ENCODE peak calls at places on chromosomes 2 and 18, in nine cellular contexts. One of them, this sample, is unnamed.

GRCh38 chr2:74552914-74553811 is 579 bp downstream of the LOXL3 start:
- DNase-seq in 8988T: no peak
- DNase-seq in Caco-2: no peak
- DNase-seq in central memory CD4-positive, alpha-beta T cell: no peak
- DNase-seq in ELR: no peak
- DNase-seq in neural crest cell: peak
- DNase-seq in stimulated activated CD4-positive, alpha-beta T cell treated with anti-CD3 and anti-CD28 coated beads, Interleukin-2, amount 100 ng/mL, for 24 hours: no peak
- DNase-seq in activated T-cell treated with anti-CD3 and anti-CD28 coated beads for 4 hours: no peak
- DNase-seq in CD4-positive, alpha-beta T cell: no peak
- DNase-seq in this sample: no peak

GRCh38 chr18:51110073-51110797 is 80.2 kb downstream of the SMAD4 start:
- DNase-seq in CD4-positive, alpha-beta T cell: peak
- DNase-seq in central memory CD4-positive, alpha-beta T cell: peak
- DNase-seq in 8988T: peak
- DNase-seq in ELR: peak
- DNase-seq in neural crest cell: peak
- DNase-seq in stimulated activated CD4-positive, alpha-beta T cell treated with anti-CD3 and anti-CD28 coated beads, Interleukin-2, amount 100 ng/mL, for 24 hours: peak
- DNase-seq in activated T-cell treated with anti-CD3 and anti-CD28 coated beads for 4 hours: peak
- DNase-seq in Caco-2: peak
- DNase-seq in this sample: peak

GRCh38 chr18:23033079-23033478 is 100.0 kb downstream of the RBBP8 start:
- DNase-seq in ELR: no peak
- DNase-seq in CD4-positive, alpha-beta T cell: no peak
- DNase-seq in Caco-2: no peak
- DNase-seq in central memory CD4-positive, alpha-beta T cell: no peak
- DNase-seq in 8988T: no peak
- DNase-seq in activated T-cell treated with anti-CD3 and anti-CD28 coated beads for 4 hours: no peak
- DNase-seq in stimulated activated CD4-positive, alpha-beta T cell treated with anti-CD3 and anti-CD28 coated beads, Interleukin-2, amount 100 ng/mL, for 24 hours: no peak
- DNase-seq in neural crest cell: no peak
- DNase-seq in this sample: no peak

GRCh38 chr18:46641917-46642316 is 15.1 kb downstream of the LOXHD1 start:
- DNase-seq in ELR: no peak
- DNase-seq in 8988T: no peak
- DNase-seq in Caco-2: no peak
- DNase-seq in CD4-positive, alpha-beta T cell: no peak
- DNase-seq in neural crest cell: no peak
- DNase-seq in activated T-cell treated with anti-CD3 and anti-CD28 coated beads for 4 hours: no peak
- DNase-seq in central memory CD4-positive, alpha-beta T cell: no peak
- DNase-seq in stimulated activated CD4-positive, alpha-beta T cell treated with anti-CD3 and anti-CD28 coated beads, Interleukin-2, amount 100 ng/mL, for 24 hours: no peak
- DNase-seq in this sample: no peak

GRCh38 chr2:157301323-157301722 is 24.3 kb downstream of the ERMN start:
- DNase-seq in ELR: no peak
- DNase-seq in activated T-cell treated with anti-CD3 and anti-CD28 coated beads for 4 hours: no peak
- DNase-seq in Caco-2: no peak
- DNase-seq in central memory CD4-positive, alpha-beta T cell: no peak
- DNase-seq in CD4-positive, alpha-beta T cell: no peak
- DNase-seq in neural crest cell: no peak
- DNase-seq in 8988T: no peak
- DNase-seq in stimulated activated CD4-positive, alpha-beta T cell treated with anti-CD3 and anti-CD28 coated beads, Interleukin-2, amount 100 ng/mL, for 24 hours: no peak
- DNase-seq in this sample: no peak

GRCh38 chr18:9233771-9234440 is 97.3 kb downstream of the ANKRD12 start:
- DNase-seq in central memory CD4-positive, alpha-beta T cell: no peak
- DNase-seq in CD4-positive, alpha-beta T cell: no peak
- DNase-seq in neural crest cell: no peak
- DNase-seq in ELR: no peak
- DNase-seq in 8988T: peak
- DNase-seq in stimulated activated CD4-positive, alpha-beta T cell treated with anti-CD3 and anti-CD28 coated beads, Interleukin-2, amount 100 ng/mL, for 24 hours: no peak
- DNase-seq in activated T-cell treated with anti-CD3 and anti-CD28 coated beads for 4 hours: no peak
- DNase-seq in Caco-2: no peak
- DNase-seq in this sample: no peak

GRCh38 chr18:62420513-62421209 is 95.6 kb downstream of the TNFRSF11A start:
- DNase-seq in 8988T: no peak
- DNase-seq in CD4-positive, alpha-beta T cell: peak
- DNase-seq in stimulated activated CD4-positive, alpha-beta T cell treated with anti-CD3 and anti-CD28 coated beads, Interleukin-2, amount 100 ng/mL, for 24 hours: peak
- DNase-seq in neural crest cell: no peak
- DNase-seq in Caco-2: no peak
- DNase-seq in activated T-cell treated with anti-CD3 and anti-CD28 coated beads for 4 hours: peak
- DNase-seq in central memory CD4-positive, alpha-beta T cell: peak
- DNase-seq in ELR: peak
- DNase-seq in this sample: peak

GRCh38 chr2:238570926-238571325 is 144.2 kb downstream of the ASB1 start:
- DNase-seq in stimulated activated CD4-positive, alpha-beta T cell treated with anti-CD3 and anti-CD28 coated beads, Interleukin-2, amount 100 ng/mL, for 24 hours: no peak
- DNase-seq in central memory CD4-positive, alpha-beta T cell: no peak
- DNase-seq in activated T-cell treated with anti-CD3 and anti-CD28 coated beads for 4 hours: no peak
- DNase-seq in Caco-2: no peak
- DNase-seq in neural crest cell: no peak
- DNase-seq in 8988T: no peak
- DNase-seq in CD4-positive, alpha-beta T cell: no peak
- DNase-seq in ELR: no peak
- DNase-seq in this sample: no peak

GRCh38 chr2:24899361-24899760 is 20.7 kb downstream of the ADCY3 start:
- DNase-seq in central memory CD4-positive, alpha-beta T cell: no peak
- DNase-seq in neural crest cell: no peak
- DNase-seq in 8988T: no peak
- DNase-seq in ELR: no peak
- DNase-seq in CD4-positive, alpha-beta T cell: no peak
- DNase-seq in activated T-cell treated with anti-CD3 and anti-CD28 coated beads for 4 hours: no peak
- DNase-seq in stimulated activated CD4-positive, alpha-beta T cell treated with anti-CD3 and anti-CD28 coated beads, Interleukin-2, amount 100 ng/mL, for 24 hours: no peak
- DNase-seq in Caco-2: no peak
- DNase-seq in this sample: no peak

GRCh38 chr2:43184339-43184895 is 42.0 kb downstream of the ZFP36L2 start:
- DNase-seq in CD4-positive, alpha-beta T cell: no peak
- DNase-seq in ELR: peak
- DNase-seq in neural crest cell: no peak
- DNase-seq in 8988T: no peak
- DNase-seq in central memory CD4-positive, alpha-beta T cell: peak
- DNase-seq in activated T-cell treated with anti-CD3 and anti-CD28 coated beads for 4 hours: no peak
- DNase-seq in Caco-2: no peak
- DNase-seq in stimulated activated CD4-positive, alpha-beta T cell treated with anti-CD3 and anti-CD28 coated beads, Interleukin-2, amount 100 ng/mL, for 24 hours: peak
- DNase-seq in this sample: no peak

GRCh38 chr2:9770308-9771100 is 72.8 kb upstream of the TAF1B start:
- DNase-seq in neural crest cell: peak
- DNase-seq in Caco-2: peak
- DNase-seq in stimulated activated CD4-positive, alpha-beta T cell treated with anti-CD3 and anti-CD28 coated beads, Interleukin-2, amount 100 ng/mL, for 24 hours: peak
- DNase-seq in 8988T: peak
- DNase-seq in activated T-cell treated with anti-CD3 and anti-CD28 coated beads for 4 hours: peak
- DNase-seq in central memory CD4-positive, alpha-beta T cell: peak
- DNase-seq in ELR: peak
- DNase-seq in CD4-positive, alpha-beta T cell: peak
- DNase-seq in this sample: peak

GRCh38 chr2:221833972-221834371 is 261.9 kb upstream of the EPHA4 start:
- DNase-seq in CD4-positive, alpha-beta T cell: no peak
- DNase-seq in ELR: no peak
- DNase-seq in activated T-cell treated with anti-CD3 and anti-CD28 coated beads for 4 hours: no peak
- DNase-seq in stimulated activated CD4-positive, alpha-beta T cell treated with anti-CD3 and anti-CD28 coated beads, Interleukin-2, amount 100 ng/mL, for 24 hours: no peak
- DNase-seq in neural crest cell: no peak
- DNase-seq in 8988T: no peak
- DNase-seq in Caco-2: peak
- DNase-seq in central memory CD4-positive, alpha-beta T cell: no peak
- DNase-seq in this sample: peak

GRCh38 chr18:43009666-43010065 is 105.8 kb downstream of the RIT2 start:
- DNase-seq in ELR: no peak
- DNase-seq in Caco-2: no peak
- DNase-seq in CD4-positive, alpha-beta T cell: no peak
- DNase-seq in central memory CD4-positive, alpha-beta T cell: no peak
- DNase-seq in activated T-cell treated with anti-CD3 and anti-CD28 coated beads for 4 hours: no peak
- DNase-seq in 8988T: no peak
- DNase-seq in stimulated activated CD4-positive, alpha-beta T cell treated with anti-CD3 and anti-CD28 coated beads, Interleukin-2, amount 100 ng/mL, for 24 hours: no peak
- DNase-seq in neural crest cell: no peak
- DNase-seq in this sample: no peak

GRCh38 chr18:52747869-52748268 is 407.9 kb downstream of the DCC start:
- DNase-seq in ELR: no peak
- DNase-seq in stimulated activated CD4-positive, alpha-beta T cell treated with anti-CD3 and anti-CD28 coated beads, Interleukin-2, amount 100 ng/mL, for 24 hours: no peak
- DNase-seq in activated T-cell treated with anti-CD3 and anti-CD28 coated beads for 4 hours: no peak
- DNase-seq in 8988T: no peak
- DNase-seq in neural crest cell: no peak
- DNase-seq in Caco-2: no peak
- DNase-seq in central memory CD4-positive, alpha-beta T cell: no peak
- DNase-seq in CD4-positive, alpha-beta T cell: no peak
- DNase-seq in this sample: no peak

GRCh38 chr2:160505236-160505635 is 11.6 kb upstream of the RBMS1 start:
- DNase-seq in central memory CD4-positive, alpha-beta T cell: no peak
- DNase-seq in ELR: no peak
- DNase-seq in activated T-cell treated with anti-CD3 and anti-CD28 coated beads for 4 hours: no peak
- DNase-seq in CD4-positive, alpha-beta T cell: no peak
- DNase-seq in 8988T: no peak
- DNase-seq in stimulated activated CD4-positive, alpha-beta T cell treated with anti-CD3 and anti-CD28 coated beads, Interleukin-2, amount 100 ng/mL, for 24 hours: no peak
- DNase-seq in neural crest cell: no peak
- DNase-seq in Caco-2: no peak
- DNase-seq in this sample: no peak

GRCh38 chr18:11972371-11973174 is 8.7 kb upstream of the IMPA2 start:
- DNase-seq in activated T-cell treated with anti-CD3 and anti-CD28 coated beads for 4 hours: no peak
- DNase-seq in stimulated activated CD4-positive, alpha-beta T cell treated with anti-CD3 and anti-CD28 coated beads, Interleukin-2, amount 100 ng/mL, for 24 hours: no peak
- DNase-seq in Caco-2: no peak
- DNase-seq in central memory CD4-positive, alpha-beta T cell: no peak
- DNase-seq in 8988T: no peak
- DNase-seq in ELR: no peak
- DNase-seq in neural crest cell: no peak
- DNase-seq in CD4-positive, alpha-beta T cell: no peak
- DNase-seq in this sample: no peak

GRCh38 chr2:12330916-12331315 is 385.8 kb upstream of the TRIB2 start:
- DNase-seq in central memory CD4-positive, alpha-beta T cell: no peak
- DNase-seq in activated T-cell treated with anti-CD3 and anti-CD28 coated beads for 4 hours: no peak
- DNase-seq in CD4-positive, alpha-beta T cell: no peak
- DNase-seq in Caco-2: no peak
- DNase-seq in neural crest cell: no peak
- DNase-seq in 8988T: no peak
- DNase-seq in stimulated activated CD4-positive, alpha-beta T cell treated with anti-CD3 and anti-CD28 coated beads, Interleukin-2, amount 100 ng/mL, for 24 hours: no peak
- DNase-seq in ELR: peak
- DNase-seq in this sample: no peak

GRCh38 chr2:60839126-60839813 is 42.1 kb upstream of the REL start:
- DNase-seq in central memory CD4-positive, alpha-beta T cell: no peak
- DNase-seq in ELR: no peak
- DNase-seq in 8988T: no peak
- DNase-seq in Caco-2: no peak
- DNase-seq in stimulated activated CD4-positive, alpha-beta T cell treated with anti-CD3 and anti-CD28 coated beads, Interleukin-2, amount 100 ng/mL, for 24 hours: no peak
- DNase-seq in CD4-positive, alpha-beta T cell: no peak
- DNase-seq in neural crest cell: no peak
- DNase-seq in activated T-cell treated with anti-CD3 and anti-CD28 coated beads for 4 hours: no peak
- DNase-seq in this sample: no peak

GRCh38 chr2:27849558-27849957 is 40.6 kb downstream of the RBKS start:
- DNase-seq in 8988T: no peak
- DNase-seq in activated T-cell treated with anti-CD3 and anti-CD28 coated beads for 4 hours: no peak
- DNase-seq in neural crest cell: no peak
- DNase-seq in Caco-2: no peak
- DNase-seq in CD4-positive, alpha-beta T cell: no peak
- DNase-seq in stimulated activated CD4-positive, alpha-beta T cell treated with anti-CD3 and anti-CD28 coated beads, Interleukin-2, amount 100 ng/mL, for 24 hours: no peak
- DNase-seq in central memory CD4-positive, alpha-beta T cell: no peak
- DNase-seq in ELR: no peak
- DNase-seq in this sample: no peak

GRCh38 chr2:189576361-189576760 is 4.2 kb downstream of the SLC40A1 start:
- DNase-seq in neural crest cell: no peak
- DNase-seq in stimulated activated CD4-positive, alpha-beta T cell treated with anti-CD3 and anti-CD28 coated beads, Interleukin-2, amount 100 ng/mL, for 24 hours: no peak
- DNase-seq in CD4-positive, alpha-beta T cell: no peak
- DNase-seq in ELR: no peak
- DNase-seq in central memory CD4-positive, alpha-beta T cell: no peak
- DNase-seq in 8988T: no peak
- DNase-seq in activated T-cell treated with anti-CD3 and anti-CD28 coated beads for 4 hours: no peak
- DNase-seq in Caco-2: no peak
- DNase-seq in this sample: no peak

GRCh38 chr2:196293751-196294486 is 122.5 kb upstream of the STK17B start:
- DNase-seq in neural crest cell: no peak
- DNase-seq in activated T-cell treated with anti-CD3 and anti-CD28 coated beads for 4 hours: no peak
- DNase-seq in ELR: peak
- DNase-seq in 8988T: peak
- DNase-seq in Caco-2: no peak
- DNase-seq in central memory CD4-positive, alpha-beta T cell: no peak
- DNase-seq in stimulated activated CD4-positive, alpha-beta T cell treated with anti-CD3 and anti-CD28 coated beads, Interleukin-2, amount 100 ng/mL, for 24 hours: no peak
- DNase-seq in CD4-positive, alpha-beta T cell: no peak
- DNase-seq in this sample: no peak

GRCh38 chr2:3112131-3112530 is 265.5 kb downstream of the EIPR1 start:
- DNase-seq in activated T-cell treated with anti-CD3 and anti-CD28 coated beads for 4 hours: no peak
- DNase-seq in Caco-2: no peak
- DNase-seq in stimulated activated CD4-positive, alpha-beta T cell treated with anti-CD3 and anti-CD28 coated beads, Interleukin-2, amount 100 ng/mL, for 24 hours: no peak
- DNase-seq in neural crest cell: no peak
- DNase-seq in 8988T: no peak
- DNase-seq in ELR: no peak
- DNase-seq in CD4-positive, alpha-beta T cell: no peak
- DNase-seq in central memory CD4-positive, alpha-beta T cell: no peak
- DNase-seq in this sample: no peak

GRCh38 chr2:213021971-213022899 is 129.2 kb downstream of the IKZF2 start:
- DNase-seq in Caco-2: no peak
- DNase-seq in activated T-cell treated with anti-CD3 and anti-CD28 coated beads for 4 hours: no peak
- DNase-seq in central memory CD4-positive, alpha-beta T cell: no peak
- DNase-seq in neural crest cell: no peak
- DNase-seq in stimulated activated CD4-positive, alpha-beta T cell treated with anti-CD3 and anti-CD28 coated beads, Interleukin-2, amount 100 ng/mL, for 24 hours: no peak
- DNase-seq in CD4-positive, alpha-beta T cell: no peak
- DNase-seq in ELR: peak
- DNase-seq in 8988T: no peak
- DNase-seq in this sample: no peak

GRCh38 chr2:96788393-96789244 is 27.4 kb upstream of the CNNM3 start:
- DNase-seq in activated T-cell treated with anti-CD3 and anti-CD28 coated beads for 4 hours: no peak
- DNase-seq in CD4-positive, alpha-beta T cell: no peak
- DNase-seq in central memory CD4-positive, alpha-beta T cell: no peak
- DNase-seq in stimulated activated CD4-positive, alpha-beta T cell treated with anti-CD3 and anti-CD28 coated beads, Interleukin-2, amount 100 ng/mL, for 24 hours: no peak
- DNase-seq in neural crest cell: no peak
- DNase-seq in 8988T: no peak
- DNase-seq in Caco-2: peak
- DNase-seq in ELR: no peak
- DNase-seq in this sample: no peak

GRCh38 chr2:103959174-103960125 is 894.5 kb upstream of the POU3F3 start:
- DNase-seq in stimulated activated CD4-positive, alpha-beta T cell treated with anti-CD3 and anti-CD28 coated beads, Interleukin-2, amount 100 ng/mL, for 24 hours: no peak
- DNase-seq in Caco-2: peak
- DNase-seq in central memory CD4-positive, alpha-beta T cell: no peak
- DNase-seq in ELR: peak
- DNase-seq in neural crest cell: peak
- DNase-seq in CD4-positive, alpha-beta T cell: no peak
- DNase-seq in activated T-cell treated with anti-CD3 and anti-CD28 coated beads for 4 hours: no peak
- DNase-seq in 8988T: peak
- DNase-seq in this sample: peak

GRCh38 chr2:127614246-127614645 is 31.7 kb upstream of the GPR17 start:
- DNase-seq in CD4-positive, alpha-beta T cell: no peak
- DNase-seq in ELR: no peak
- DNase-seq in Caco-2: no peak
- DNase-seq in 8988T: no peak
- DNase-seq in neural crest cell: no peak
- DNase-seq in central memory CD4-positive, alpha-beta T cell: no peak
- DNase-seq in activated T-cell treated with anti-CD3 and anti-CD28 coated beads for 4 hours: no peak
- DNase-seq in stimulated activated CD4-positive, alpha-beta T cell treated with anti-CD3 and anti-CD28 coated beads, Interleukin-2, amount 100 ng/mL, for 24 hours: no peak
- DNase-seq in this sample: no peak

GRCh38 chr18:582465-582864 is 2.3 kb downstream of the CETN1 start:
- DNase-seq in neural crest cell: no peak
- DNase-seq in 8988T: no peak
- DNase-seq in central memory CD4-positive, alpha-beta T cell: no peak
- DNase-seq in CD4-positive, alpha-beta T cell: no peak
- DNase-seq in stimulated activated CD4-positive, alpha-beta T cell treated with anti-CD3 and anti-CD28 coated beads, Interleukin-2, amount 100 ng/mL, for 24 hours: no peak
- DNase-seq in Caco-2: no peak
- DNase-seq in activated T-cell treated with anti-CD3 and anti-CD28 coated beads for 4 hours: no peak
- DNase-seq in ELR: no peak
- DNase-seq in this sample: no peak

GRCh38 chr2:5587726-5588125 is 104.5 kb upstream of the SOX11 start:
- DNase-seq in 8988T: no peak
- DNase-seq in ELR: no peak
- DNase-seq in neural crest cell: no peak
- DNase-seq in activated T-cell treated with anti-CD3 and anti-CD28 coated beads for 4 hours: no peak
- DNase-seq in Caco-2: no peak
- DNase-seq in central memory CD4-positive, alpha-beta T cell: no peak
- DNase-seq in CD4-positive, alpha-beta T cell: no peak
- DNase-seq in stimulated activated CD4-positive, alpha-beta T cell treated with anti-CD3 and anti-CD28 coated beads, Interleukin-2, amount 100 ng/mL, for 24 hours: no peak
- DNase-seq in this sample: no peak

GRCh38 chr2:99389946-99390345 is 52.8 kb downstream of the EIF5B start:
- DNase-seq in neural crest cell: no peak
- DNase-seq in ELR: peak
- DNase-seq in Caco-2: no peak
- DNase-seq in CD4-positive, alpha-beta T cell: no peak
- DNase-seq in 8988T: no peak
- DNase-seq in stimulated activated CD4-positive, alpha-beta T cell treated with anti-CD3 and anti-CD28 coated beads, Interleukin-2, amount 100 ng/mL, for 24 hours: no peak
- DNase-seq in activated T-cell treated with anti-CD3 and anti-CD28 coated beads for 4 hours: no peak
- DNase-seq in central memory CD4-positive, alpha-beta T cell: no peak
- DNase-seq in this sample: no peak

GRCh38 chr2:175414872-175415487 is 233.5 kb upstream of the ATP5MC3 start:
- DNase-seq in activated T-cell treated with anti-CD3 and anti-CD28 coated beads for 4 hours: no peak
- DNase-seq in 8988T: no peak
- DNase-seq in stimulated activated CD4-positive, alpha-beta T cell treated with anti-CD3 and anti-CD28 coated beads, Interleukin-2, amount 100 ng/mL, for 24 hours: no peak
- DNase-seq in neural crest cell: peak
- DNase-seq in CD4-positive, alpha-beta T cell: no peak
- DNase-seq in ELR: peak
- DNase-seq in central memory CD4-positive, alpha-beta T cell: no peak
- DNase-seq in Caco-2: peak
- DNase-seq in this sample: peak

GRCh38 chr2:33068261-33068660 is 121.5 kb downstream of the LTBP1 start:
- DNase-seq in ELR: peak
- DNase-seq in CD4-positive, alpha-beta T cell: no peak
- DNase-seq in activated T-cell treated with anti-CD3 and anti-CD28 coated beads for 4 hours: no peak
- DNase-seq in Caco-2: no peak
- DNase-seq in neural crest cell: no peak
- DNase-seq in stimulated activated CD4-positive, alpha-beta T cell treated with anti-CD3 and anti-CD28 coated beads, Interleukin-2, amount 100 ng/mL, for 24 hours: no peak
- DNase-seq in central memory CD4-positive, alpha-beta T cell: no peak
- DNase-seq in 8988T: no peak
- DNase-seq in this sample: no peak